ENCODE peak calls at places on chromosomes 12 and 14, in six cellular contexts. L, N, P, Q, X and Y are unnamed samples.

GRCh38 chr12:52185400-52185967 is 6.3 kb downstream of the KRT80 start:
- DNase-seq in P (no peak), L (no peak), N (no peak), X (no peak), Q (no peak), Y (no peak)

GRCh38 chr14:65167072-65167645 is 64.8 kb upstream of the MAX start:
- DNase-seq in N (no peak), Q (peak), X (no peak), L (no peak), P (no peak), Y (peak)

GRCh38 chr12:132384916-132385315 is 55.5 kb upstream of the GALNT9 start:
- DNase-seq in Q (no peak), X (no peak), P (no peak), N (no peak), L (no peak), Y (no peak)

GRCh38 chr12:48001426-48002178 is 2.7 kb downstream of the COL2A1 start:
- DNase-seq in X (peak), L (no peak), Q (peak), P (peak), N (peak), Y (peak)

GRCh38 chr14:37678916-37679315 is 83.5 kb downstream of the TTC6 start:
- DNase-seq in P (no peak), N (peak), Q (peak), L (no peak), X (no peak), Y (no peak)

GRCh38 chr14:57390806-57391562 is 598 bp downstream of the NAA30 start:
- DNase-seq in P (peak), N (no peak), X (peak), Q (peak), L (no peak), Y (peak)

GRCh38 chr12:19771858-19772257 is 332.6 kb downstream of the AEBP2 start:
- DNase-seq in L (no peak), X (no peak), N (peak), P (peak), Q (peak), Y (peak)

GRCh38 chr12:51890511-51891171 is 2.7 kb downstream of the ANKRD33 start:
- DNase-seq in X (no peak), N (no peak), P (no peak), L (no peak), Q (no peak), Y (no peak)

GRCh38 chr14:104244221-104245011 is 106.0 kb downstream of the KIF26A start:
- DNase-seq in X (no peak), L (no peak), N (no peak), Q (no peak), P (no peak), Y (no peak)

GRCh38 chr12:10829994-10830393 is 3.8 kb upstream of the TAS2R10 start:
- DNase-seq in X (no peak), N (peak), L (no peak), Q (peak), P (no peak), Y (peak)

GRCh38 chr14:78170203-78170602 is at the start of gene NRXN3:
- DNase-seq in N (no peak), Q (no peak), X (peak), L (no peak), P (no peak), Y (no peak)

GRCh38 chr12:101795786-101796185 is 35.0 kb downstream of the GNPTAB start:
- DNase-seq in Q (no peak), L (no peak), N (no peak), X (no peak), P (no peak), Y (no peak)

GRCh38 chr12:8452976-8453616 is 2.7 kb upstream of the CLEC6A start:
- DNase-seq in P (no peak), L (no peak), Q (no peak), X (no peak), N (no peak), Y (no peak)

GRCh38 chr12:752673-753400 is 458 bp downstream of the WNK1 start:
- DNase-seq in X (peak), N (no peak), Q (peak), P (peak), L (no peak), Y (peak)

GRCh38 chr12:546920-547845 is 87.4 kb downstream of the B4GALNT3 start:
- DNase-seq in L (peak), X (peak), Q (peak), N (peak), P (peak), Y (peak)

GRCh38 chr14:35506927-35507326 is 27.0 kb upstream of the INSM2 start:
- DNase-seq in Q (peak), P (peak), N (no peak), L (no peak), X (no peak), Y (peak)